ENCODE peak calls at places on chromosomes 6 and 20, in ten cellular contexts. W is fibroblast of lung, N is cardiac fibroblast, Q is colonic mucosa, G is adrenal gland, V is HFFc6, M is stomach, T is heart left ventricle, U is upper lobe of left lung, I is endothelial cell of umbilical vein. P is an unnamed sample.

GRCh38 chr6:135066397-135066796 is 11.8 kb upstream of the HBS1L start:
- DNase-seq in G (no peak), V (no peak), Q (no peak), N (peak), W (no peak), T (no peak), M (no peak), U (no peak), I (peak), P (no peak)

GRCh38 chr6:96015791-96016776 is at the start of gene FUT9:
- DNase-seq in Q (no peak), M (peak), W (no peak), V (no peak), T (no peak), N (no peak), U (no peak), I (no peak), G (no peak), P (peak)

GRCh38 chr6:155026366-155027045 is 31.4 kb downstream of the TIAM2 start:
- DNase-seq in I (peak), V (peak), M (peak), N (peak), U (no peak), T (no peak), Q (no peak), G (peak), W (peak), P (no peak)

GRCh38 chr6:28587011-28587745 is 61.5 kb downstream of the GPX5 start:
- DNase-seq in G (peak), U (peak), V (peak), M (peak), N (peak), I (no peak), Q (peak), T (peak), W (peak), P (peak)

GRCh38 chr6:8589941-8590676 is 154.8 kb upstream of the SLC35B3 start:
- DNase-seq in Q (no peak), N (no peak), I (no peak), W (no peak), G (no peak), M (no peak), V (no peak), U (no peak), T (no peak), P (no peak)

GRCh38 chr6:33779305-33779704 is 9.6 kb downstream of the LEMD2 start:
- DNase-seq in M (no peak), N (no peak), U (no peak), W (no peak), I (no peak), V (no peak), T (no peak), Q (no peak), G (no peak), P (no peak)

GRCh38 chr20:4183361-4183760 is 168.0 kb upstream of the RNF24 start:
- DNase-seq in M (no peak), Q (no peak), T (no peak), G (no peak), W (no peak), U (no peak), I (no peak), V (no peak), N (no peak), P (no peak)

GRCh38 chr20:53930651-53931504 is 139.5 kb downstream of the BCAS1 start:
- DNase-seq in T (no peak), N (no peak), U (no peak), Q (peak), I (no peak), M (no peak), V (peak), W (no peak), G (no peak), P (no peak)

GRCh38 chr6:146200136-146200708 is 171.4 kb downstream of the GRM1 start:
- DNase-seq in W (no peak), T (no peak), V (no peak), I (no peak), Q (no peak), U (no peak), G (no peak), N (no peak), M (no peak), P (no peak)

GRCh38 chr6:21079468-21080048 is 514.0 kb upstream of the SOX4 start:
- DNase-seq in W (peak), G (no peak), V (peak), N (peak), Q (no peak), U (no peak), T (no peak), I (no peak), M (no peak), P (no peak)

GRCh38 chr6:108684809-108685329 is 124.2 kb downstream of the FOXO3 start:
- DNase-seq in V (peak), U (peak), Q (no peak), W (peak), N (no peak), G (no peak), M (no peak), T (no peak), I (peak), P (no peak)

GRCh38 chr20:48384147-48384818 is 443.5 kb downstream of the PREX1 start:
- DNase-seq in I (no peak), T (no peak), Q (peak), M (no peak), G (no peak), N (no peak), W (no peak), V (no peak), U (no peak), P (no peak)

GRCh38 chr6:109507490-109508072 is 24.6 kb upstream of the ZBTB24 start:
- DNase-seq in T (no peak), N (no peak), U (peak), I (no peak), V (no peak), M (no peak), W (no peak), G (no peak), Q (no peak), P (no peak)

GRCh38 chr6:8993111-8993510 is 557.8 kb upstream of the SLC35B3 start:
- DNase-seq in T (no peak), N (no peak), W (no peak), Q (no peak), G (no peak), I (no peak), V (no peak), M (no peak), U (no peak), P (no peak)

GRCh38 chr20:39394461-39394860 is 432.3 kb downstream of the DHX35 start:
- DNase-seq in T (no peak), G (no peak), V (no peak), Q (no peak), I (no peak), M (no peak), W (no peak), N (no peak), U (no peak), P (no peak)
- TF ChIP-seq CTCF in T (no peak), G (no peak), V (no peak), Q (no peak), I (no peak), M (no peak), W (no peak), N (no peak), U (no peak), P (no peak)

GRCh38 chr20:38962898-38963484 is 847 bp downstream of the DHX35 start:
- DNase-seq in T (no peak), U (no peak), G (no peak), Q (no peak), N (no peak), I (no peak), W (no peak), V (no peak), M (no peak), P (no peak)

GRCh38 chr20:38963745-38964144 is 1.6 kb downstream of the DHX35 start:
- DNase-seq in N (no peak), G (no peak), Q (no peak), U (no peak), M (no peak), W (no peak), I (no peak), V (no peak), T (no peak), P (no peak)

GRCh38 chr20:38961530-38962043 is 557 bp upstream of the DHX35 start:
- DNase-seq in G (no peak), V (no peak), I (no peak), M (no peak), W (no peak), U (no peak), N (no peak), Q (no peak), T (no peak), P (no peak)

GRCh38 chr20:38965264-38965663 is 3.1 kb downstream of the DHX35 start:
- DNase-seq in V (no peak), T (no peak), Q (no peak), U (no peak), N (no peak), M (no peak), I (no peak), G (no peak), W (no peak), P (no peak)

GRCh38 chr20:38962044-38962897 is at the start of gene DHX35:
- DNase-seq in I (peak), M (peak), G (peak), W (peak), N (peak), T (peak), V (peak), U (peak), Q (peak), P (peak)
- TF ChIP-seq CTCF in I (peak), M (no peak), G (peak), W (peak), N (peak), T (peak), V (peak), U (peak), Q (no peak), P (peak)

GRCh38 chr20:973785-974194 is 28.3 kb downstream of the RSPO4 start:
- DNase-seq in V (peak), N (peak), U (peak), M (no peak), T (no peak), G (no peak), I (no peak), W (peak), Q (peak), P (no peak)
- TF ChIP-seq CTCF in V (peak), N (peak), U (peak), M (no peak), T (peak), G (peak), I (peak), W (peak), Q (no peak), P (peak)

GRCh38 chr6:156283091-156283490 is 494.1 kb upstream of the ARID1B start:
- DNase-seq in Q (no peak), W (no peak), M (no peak), N (no peak), V (no peak), U (no peak), I (no peak), G (no peak), T (no peak), P (no peak)

GRCh38 chr6:156280131-156280530 is 497.0 kb upstream of the ARID1B start:
- DNase-seq in V (no peak), I (no peak), U (no peak), M (no peak), G (no peak), T (no peak), W (no peak), N (no peak), Q (no peak), P (no peak)

GRCh38 chr6:156282087-156282486 is 495.1 kb upstream of the ARID1B start:
- DNase-seq in N (no peak), Q (no peak), U (no peak), W (no peak), V (no peak), G (no peak), M (no peak), I (no peak), T (no peak), P (no peak)

DNA sequence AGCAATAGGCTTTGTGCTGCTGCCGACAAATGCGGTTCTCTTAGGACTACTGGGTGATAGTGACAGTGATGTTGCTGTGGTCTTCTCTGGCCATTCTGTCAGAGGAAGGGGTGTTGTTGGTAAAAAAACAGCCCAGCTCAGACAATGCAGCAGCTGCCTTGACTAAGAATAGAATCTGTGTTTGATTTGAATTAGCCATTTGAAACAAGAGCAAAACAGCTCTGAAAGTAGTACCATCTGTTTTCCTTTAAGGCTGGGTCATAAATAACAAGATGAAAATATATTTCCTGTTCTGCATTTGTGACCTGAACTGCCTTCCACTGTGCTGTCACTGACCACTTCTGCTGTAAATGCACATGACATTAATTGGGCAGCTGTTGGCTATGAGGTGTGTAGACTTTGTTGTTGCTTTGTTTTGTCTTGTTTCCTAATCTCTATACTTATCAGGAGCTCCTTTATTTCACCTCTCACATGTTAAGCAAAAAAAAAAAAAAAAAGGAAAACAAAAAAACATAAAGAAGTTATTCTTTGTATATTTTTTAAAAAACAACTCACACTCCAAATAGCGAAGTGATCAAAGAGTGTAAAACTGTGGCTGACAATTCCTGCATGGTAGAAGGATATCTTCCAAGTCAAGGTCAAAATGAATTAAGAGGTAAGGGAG is 497.7 kb upstream of the ARID1B start:
- DNase-seq in V (no peak), Q (no peak), T (no peak), M (no peak), I (peak), U (no peak), W (no peak), N (no peak), G (no peak), P (no peak)
- TF ChIP-seq CTCF in V (no peak), Q (no peak), T (no peak), M (no peak), I (no peak), U (no peak), W (no peak), N (no peak), G (no peak), P (no peak)

GRCh38 chr6:125304970-125305369 is 3.2 kb upstream of the HDDC2 start:
- DNase-seq in U (no peak), W (no peak), V (no peak), G (no peak), I (no peak), T (no peak), M (no peak), N (no peak), Q (no peak), P (no peak)
- TF ChIP-seq CTCF in U (no peak), W (no peak), V (peak), G (no peak), I (no peak), T (no peak), M (no peak), N (no peak), Q (no peak), P (no peak)

DNA sequence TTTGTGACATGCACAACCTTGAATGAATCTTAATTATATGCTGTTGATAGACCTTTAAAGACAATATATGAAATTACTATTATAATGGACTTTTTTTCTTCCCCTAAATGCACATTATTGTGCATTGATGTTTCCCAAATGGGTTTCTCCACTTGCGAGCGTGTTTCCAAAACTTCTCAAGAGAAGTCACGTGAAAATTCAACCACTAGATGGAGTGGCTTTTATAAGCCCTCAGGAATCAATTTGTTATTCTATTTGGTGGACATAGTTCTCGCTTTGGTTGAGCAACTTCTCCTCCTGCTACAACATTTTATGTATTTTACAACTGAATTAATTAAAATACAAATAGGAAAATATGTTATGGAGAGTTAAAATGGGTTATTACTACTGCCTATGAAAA is 9.0 kb downstream of the CNR1 start:
- DNase-seq in I (no peak), N (no peak), V (no peak), W (no peak), Q (no peak), G (no peak), M (no peak), U (no peak), T (no peak), P (no peak)
- TF ChIP-seq CTCF in I (no peak), N (no peak), V (no peak), W (no peak), Q (no peak), G (no peak), M (no peak), U (no peak), T (no peak), P (peak)

DNA sequence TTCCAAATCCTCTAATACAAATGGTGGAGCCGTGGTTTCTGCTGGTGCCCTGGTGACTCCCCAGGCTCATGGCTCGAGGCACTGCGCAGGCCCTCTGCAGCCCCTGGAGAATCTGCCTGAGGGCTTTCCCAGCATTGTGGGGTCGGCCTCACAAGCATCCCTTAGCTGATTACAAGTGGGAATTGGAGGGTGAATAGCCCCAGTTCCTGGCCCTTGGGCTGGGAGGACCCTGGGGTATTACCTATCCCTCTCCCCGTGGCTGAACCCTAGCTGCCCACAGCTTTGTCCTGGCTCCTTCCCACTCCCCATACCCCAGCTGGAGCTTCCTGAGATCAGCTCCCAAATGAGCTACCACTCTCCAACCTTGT is 212.2 kb upstream of the CST7 start:
- DNase-seq in N (no peak), Q (no peak), T (no peak), I (no peak), M (no peak), W (no peak), G (no peak), V (no peak), U (no peak), P (no peak)
- TF ChIP-seq CTCF in N (no peak), Q (no peak), T (no peak), I (no peak), M (no peak), W (no peak), G (no peak), V (no peak), U (no peak), P (no peak)

GRCh38 chr6:10961837-10962236 is 75.0 kb downstream of the SYCP2L start:
- DNase-seq in T (no peak), N (no peak), V (no peak), M (no peak), W (no peak), G (no peak), I (no peak), U (no peak), Q (no peak), P (no peak)
- TF ChIP-seq CTCF in T (no peak), N (no peak), V (peak), M (no peak), W (no peak), G (no peak), I (no peak), U (no peak), Q (no peak), P (no peak)

GRCh38 chr20:58702859-58703648 is 10.5 kb downstream of the NPEPL1 start:
- DNase-seq in M (no peak), W (no peak), U (peak), G (no peak), N (no peak), Q (no peak), T (no peak), V (no peak), I (no peak), P (no peak)
- TF ChIP-seq CTCF in M (no peak), W (peak), U (no peak), G (no peak), N (peak), Q (no peak), T (no peak), V (peak), I (peak), P (peak)

GRCh38 chr6:157488058-157488457 is 107.1 kb downstream of the ZDHHC14 start:
- DNase-seq in I (no peak), T (no peak), G (no peak), W (no peak), U (no peak), V (no peak), N (no peak), Q (peak), M (no peak), P (no peak)

GRCh38 chr6:157486632-157487031 is 105.6 kb downstream of the ZDHHC14 start:
- DNase-seq in I (no peak), N (no peak), U (no peak), W (no peak), G (no peak), V (no peak), M (no peak), T (no peak), Q (peak), P (no peak)

GRCh38 chr6:157487110-157487773 is 106.3 kb downstream of the ZDHHC14 start:
- DNase-seq in N (no peak), I (no peak), G (no peak), V (no peak), W (no peak), M (no peak), U (no peak), T (no peak), Q (peak), P (no peak)

GRCh38 chr6:157490870-157491269 is 109.9 kb downstream of the ZDHHC14 start:
- DNase-seq in N (no peak), M (no peak), I (no peak), U (no peak), W (no peak), T (no peak), G (no peak), V (no peak), Q (peak), P (no peak)

GRCh38 chr6:157488635-157489226 is 107.7 kb downstream of the ZDHHC14 start:
- DNase-seq in T (no peak), N (no peak), U (no peak), I (no peak), M (no peak), V (no peak), G (no peak), Q (peak), W (no peak), P (no peak)
- TF ChIP-seq CTCF in T (no peak), N (no peak), U (no peak), I (no peak), M (no peak), V (no peak), G (no peak), Q (no peak), W (no peak), P (no peak)